ENCODE peak calls at places on chromosomes 12 and 14, in eight cellular contexts. X is stomach, E is GM23338, B is neural progenitor cell, P is lower lobe of right lung, O is brain microvascular endothelial cell, Y is mesendoderm, D is PC-3. R is an unnamed sample.

GRCh38 chr12:99334737-99335136 is 312.8 kb upstream of the GARIN6 start:
- DNase-seq in X (no peak), E (no peak), B (peak; percentile 9), P (no peak), O (no peak), Y (no peak), D (no peak), R (no peak)

GRCh38 chr12:14845350-14845750 is 2.0 kb upstream of the ART4 start:
- DNase-seq in X (peak; percentile 50), E (peak; percentile 88), B (peak; percentile 70), P (no peak), O (peak; percentile 65), Y (peak; percentile 76), D (peak; percentile 75), R (peak; percentile 70)

GRCh38 chr12:52531563-52532300 is 11.5 kb upstream of the KRT5 start:
- DNase-seq in X (no peak), E (no peak), B (no peak), P (no peak), O (no peak), Y (no peak), D (no peak), R (no peak)

GRCh38 chr14:89444044-89444443 is 27.0 kb upstream of the FOXN3 start:
- DNase-seq in X (no peak), E (no peak), B (no peak), P (no peak), O (no peak), Y (no peak), D (no peak), R (no peak)

GRCh38 chr12:96237465-96238077 is 43.4 kb downstream of the ELK3 start:
- DNase-seq in X (peak; percentile 44), E (no peak), B (no peak), P (no peak), O (peak; percentile 96), Y (no peak), D (peak; percentile 93), R (no peak)

GRCh38 chr14:38987781-38988180 is 115.3 kb downstream of the SEC23A start:
- DNase-seq in X (no peak), E (no peak), B (no peak), P (no peak), O (no peak), Y (no peak), D (no peak), R (no peak)

GRCh38 chr12:2540535-2540941 is 254.2 kb upstream of the FKBP4 start:
- DNase-seq in X (no peak), E (no peak), B (no peak), P (no peak), O (no peak), Y (peak; percentile 60), D (no peak), R (no peak)

GRCh38 chr12:109734219-109735000 is 20.8 kb downstream of the FAM222A start:
- DNase-seq in X (peak; percentile 15), E (peak; percentile 84), B (peak; percentile 79), P (peak; percentile 35), O (no peak), Y (peak; percentile 94), D (no peak), R (peak; percentile 82)

GRCh38 chr14:69375182-69375581 is 22.9 kb downstream of the ERH start:
- DNase-seq in X (no peak), E (no peak), B (no peak), P (no peak), O (no peak), Y (no peak), D (no peak), R (no peak)

GRCh38 chr14:69375722-69376121 is 22.4 kb downstream of the ERH start:
- DNase-seq in X (no peak), E (no peak), B (no peak), P (no peak), O (no peak), Y (no peak), D (no peak), R (no peak)

GRCh38 chr14:69374235-69374634 is 23.9 kb downstream of the ERH start:
- DNase-seq in X (no peak), E (no peak), B (no peak), P (no peak), O (no peak), Y (no peak), D (no peak), R (no peak)

GRCh38 chr14:69378274-69378673 is 19.8 kb downstream of the ERH start:
- DNase-seq in X (no peak), E (no peak), B (no peak), P (no peak), O (no peak), Y (no peak), D (no peak), R (no peak)

GRCh38 chr14:69376439-69376838 is 21.7 kb downstream of the ERH start:
- DNase-seq in X (no peak), E (no peak), B (no peak), P (no peak), O (no peak), Y (no peak), D (no peak), R (no peak)
- H3K36me3 ChIP-seq in X (peaks cover 64% of the 10 kb centered on the region), E (peaks cover 18% of the 10 kb centered on the region), B (peaks cover 20% of the 10 kb centered on the region), P (peaks cover 46% of the 10 kb centered on the region), O (peaks cover 22% of the 10 kb centered on the region), Y (peaks cover 1% of the 10 kb centered on the region), D (peaks cover 45% of the 10 kb centered on the region), R (peaks cover 11% of the 10 kb centered on the region)

GRCh38 chr14:24130380-24130716 is at the start of gene FITM1:
- DNase-seq in X (no peak), E (no peak), B (no peak), P (no peak), O (no peak), Y (no peak), D (no peak), R (no peak)
- H3K4me3 ChIP-seq in X (no peak within 1 kb of the TSS), E (no peak within 1 kb of the TSS), B (no peak within 1 kb of the TSS), P (no peak within 1 kb of the TSS), O (no peak within 1 kb of the TSS), Y (no peak within 1 kb of the TSS), D (no peak within 1 kb of the TSS), R (no peak within 1 kb of the TSS)

DNA sequence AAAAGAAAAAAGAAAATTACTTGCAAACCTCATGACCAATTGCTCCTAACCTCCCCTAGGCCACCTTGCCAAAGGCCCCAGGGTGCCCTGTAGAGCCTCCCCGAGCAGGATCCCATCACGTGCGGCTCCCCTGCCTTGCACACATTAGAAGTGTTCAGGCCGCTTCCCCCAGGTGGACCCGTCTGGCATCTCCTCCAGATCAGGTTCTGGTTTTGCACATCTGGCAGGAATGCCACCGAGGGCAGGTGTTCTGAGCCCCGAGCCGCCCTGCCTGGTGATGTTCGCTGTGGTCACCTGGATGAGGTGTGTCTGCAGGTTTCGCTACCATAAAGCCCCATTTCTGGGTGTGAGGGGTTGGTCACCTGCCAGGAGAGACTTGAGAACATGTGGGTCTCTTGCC is 19.3 kb downstream of the MMP17 start:
- DNase-seq in X (no peak), E (no peak), B (no peak), P (no peak), O (no peak), Y (no peak), D (no peak), R (no peak)
- H3K27me3 ChIP-seq in X (peaks cover 18% of the 10 kb centered on the region), E (no peaks in the 10 kb centered on the region), B (no peaks in the 10 kb centered on the region), P (peaks cover 4% of the 10 kb centered on the region), O (no peaks in the 10 kb centered on the region), Y (no peaks in the 10 kb centered on the region), D (no peaks in the 10 kb centered on the region), R (no peaks in the 10 kb centered on the region)

DNA sequence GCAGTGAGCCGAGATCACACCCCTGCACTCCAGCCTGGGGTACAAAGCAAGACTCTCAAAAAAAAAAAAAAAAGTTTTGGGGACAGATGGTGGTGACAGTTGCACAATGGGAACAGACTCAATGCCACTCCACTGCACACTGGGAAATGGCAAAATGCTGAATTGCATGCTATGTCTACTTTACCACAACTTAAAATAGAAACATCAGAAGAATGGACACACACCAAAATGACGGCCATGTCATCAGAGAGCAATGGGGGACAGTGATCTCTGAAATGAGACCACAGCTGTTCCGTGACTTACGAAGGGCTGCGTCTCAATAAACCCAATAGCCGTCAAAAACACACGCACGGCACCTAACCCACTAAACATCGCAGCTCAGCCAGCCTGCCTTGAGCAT is 13.7 kb downstream of the DDX54 start:
- DNase-seq in X (no peak), E (no peak), B (no peak), P (no peak), O (no peak), Y (no peak), D (no peak), R (no peak)
- H3K36me3 ChIP-seq in X (peaks cover 100% of the 10 kb centered on the region), E (peaks cover 49% of the 10 kb centered on the region), B (peaks cover 2% of the 10 kb centered on the region), P (peaks cover 100% of the 10 kb centered on the region), O (peaks cover 68% of the 10 kb centered on the region), Y (peaks cover 21% of the 10 kb centered on the region), D (peaks cover 75% of the 10 kb centered on the region), R (peaks cover 43% of the 10 kb centered on the region)

GRCh38 chr12:6849427-6849826 is 1.7 kb downstream of the CDCA3 start:
- DNase-seq in X (no peak), E (no peak), B (no peak), P (no peak), O (no peak), Y (no peak), D (no peak), R (no peak)
- H3K4me3 ChIP-seq in X (no peak overlapping the region), E (no peak overlapping the region), B (no peak overlapping the region), P (no peak overlapping the region), O (no peak overlapping the region), Y (no peak overlapping the region), D (peak overlapping the region; percentile 86), R (no peak overlapping the region)

DNA sequence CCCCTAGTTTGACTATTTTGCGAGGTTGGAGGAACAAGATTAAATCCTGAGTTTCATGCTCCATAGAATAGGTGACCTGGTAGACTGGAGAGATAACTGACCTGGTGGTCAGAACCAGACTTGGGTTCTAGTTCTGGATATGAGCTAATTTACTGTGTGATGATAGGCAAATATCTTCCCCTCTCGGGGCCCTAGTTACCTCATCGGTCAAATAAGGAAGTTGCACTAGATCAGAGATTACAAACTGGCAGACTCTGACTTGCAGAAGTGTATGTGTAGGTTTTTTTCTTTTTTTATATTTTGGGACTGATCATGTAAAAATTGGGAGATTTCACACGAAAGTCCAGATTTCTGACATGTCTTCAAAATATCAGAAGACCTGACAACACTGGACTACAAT is 37.0 kb downstream of the RPH3A start:
- DNase-seq in X (no peak), E (no peak), B (no peak), P (no peak), O (no peak), Y (no peak), D (no peak), R (no peak)
- H3K27me3 ChIP-seq in X (peaks cover 34% of the 10 kb centered on the region), E (no peaks in the 10 kb centered on the region), B (no peaks in the 10 kb centered on the region), P (peaks cover 12% of the 10 kb centered on the region), O (no peaks in the 10 kb centered on the region), Y (no peaks in the 10 kb centered on the region), D (peaks cover 34% of the 10 kb centered on the region), R (no peaks in the 10 kb centered on the region)